ENCODE peak calls at places on chromosomes 12 and 14, in eight cellular contexts. L is BJ, G is fibroblast of lung, V is dorsolateral prefrontal cortex, S is thyroid gland, I is left ventricle myocardium inferior, C is endothelial cell, J is nephron progenitor cell. A is an unnamed sample.

GRCh38 chr14:58297412-58297761 is 968 bp upstream of the ARID4A start:
- DNase-seq in V (no peak), I (no peak), G (no peak), J (peak; percentile 34), C (peak; percentile 46), L (no peak), S (no peak), A (no peak)

GRCh38 chr12:11688831-11689230 is 39.4 kb downstream of the ETV6 start:
- DNase-seq in G (peak; percentile 38), L (no peak), J (no peak), V (no peak), I (no peak), C (no peak), S (no peak), A (no peak)

GRCh38 chr14:30648471-30648870 is 26.4 kb downstream of the SCFD1 start:
- DNase-seq in I (no peak), S (no peak), V (no peak), G (no peak), L (no peak), C (no peak), J (no peak), A (no peak)

GRCh38 chr12:117844114-117844513 is 124.7 kb downstream of the KSR2 start:
- DNase-seq in I (no peak), V (no peak), J (no peak), C (no peak), L (no peak), S (no peak), G (no peak), A (no peak)

GRCh38 chr14:90275455-90275814 is 19.1 kb downstream of the PSMC1 start:
- DNase-seq in C (no peak), V (no peak), I (no peak), L (no peak), J (no peak), S (no peak), G (no peak), A (no peak)

GRCh38 chr14:77106666-77107065 is 8.6 kb downstream of the CIPC start:
- DNase-seq in L (no peak), I (no peak), G (no peak), S (no peak), J (no peak), C (no peak), V (no peak), A (no peak)

GRCh38 chr14:102212845-102213244 is 73.1 kb downstream of the WDR20 start:
- DNase-seq in J (no peak), G (no peak), V (no peak), C (no peak), S (no peak), L (no peak), I (no peak), A (no peak)

GRCh38 chr12:128450810-128451209 is 183.8 kb downstream of the TMEM132C start:
- DNase-seq in C (no peak), G (no peak), S (no peak), I (no peak), V (no peak), J (no peak), L (no peak), A (no peak)

GRCh38 chr12:28191018-28191595 is 851 bp downstream of the CCDC91 start:
- DNase-seq in I (no peak), C (no peak), J (no peak), G (peak; percentile 74), V (no peak), L (peak; percentile 34), S (no peak), A (peak; percentile 38)

GRCh38 chr12:114396153-114396868 is 9.6 kb downstream of the TBX5 start:
- DNase-seq in L (no peak), I (no peak), V (no peak), C (no peak), S (no peak), G (no peak), J (no peak), A (no peak)

GRCh38 chr12:98453492-98453891 is 61.9 kb upstream of the TMPO start:
- DNase-seq in J (no peak), S (no peak), I (no peak), V (no peak), G (no peak), L (no peak), C (no peak), A (no peak)

GRCh38 chr14:69652942-69653680 is 41.7 kb downstream of the SUSD6 start:
- DNase-seq in S (no peak), G (peak; percentile 47), L (no peak), C (no peak), J (no peak), V (no peak), I (no peak), A (no peak)

GRCh38 chr14:32476532-32476931 is 147.4 kb downstream of the AKAP6 start:
- DNase-seq in V (no peak), G (no peak), L (no peak), I (no peak), C (no peak), S (no peak), J (no peak), A (no peak)

GRCh38 chr12:32379213-32379612 is 20.1 kb upstream of the FGD4 start:
- DNase-seq in I (no peak), C (no peak), V (no peak), S (no peak), J (no peak), G (no peak), L (no peak), A (no peak)

GRCh38 chr12:88472775-88473174 is 107.5 kb downstream of the KITLG start:
- DNase-seq in V (no peak), C (no peak), I (no peak), L (no peak), J (no peak), G (peak; percentile 88), S (no peak), A (no peak)

GRCh38 chr12:84856156-84856900 is 56.3 kb downstream of the SLC6A15 start:
- DNase-seq in C (no peak), L (no peak), I (no peak), G (peak; percentile 11), V (no peak), S (no peak), J (no peak), A (no peak)

GRCh38 chr12:12686925-12687324 is 9.1 kb downstream of the GPR19 start:
- DNase-seq in G (peak; percentile 31), J (no peak), L (peak; percentile 26), C (no peak), I (no peak), V (no peak), S (no peak), A (no peak)

GRCh38 chr12:27324452-27324999 is 8.1 kb upstream of the BMAL2 start:
- DNase-seq in G (peak; percentile 66), S (no peak), L (no peak), I (no peak), C (no peak), V (no peak), J (no peak), A (no peak)

GRCh38 chr14:94016446-94016976 is 9.6 kb upstream of the OTUB2 start:
- DNase-seq in V (no peak), C (no peak), L (no peak), J (no peak), I (no peak), S (peak; percentile 78), G (no peak), A (no peak)
- TF ChIP-seq CTCF in V (no peak), C (no peak), L (no peak), J (no peak), I (no peak), S (no peak), G (no peak), A (no peak)

DNA sequence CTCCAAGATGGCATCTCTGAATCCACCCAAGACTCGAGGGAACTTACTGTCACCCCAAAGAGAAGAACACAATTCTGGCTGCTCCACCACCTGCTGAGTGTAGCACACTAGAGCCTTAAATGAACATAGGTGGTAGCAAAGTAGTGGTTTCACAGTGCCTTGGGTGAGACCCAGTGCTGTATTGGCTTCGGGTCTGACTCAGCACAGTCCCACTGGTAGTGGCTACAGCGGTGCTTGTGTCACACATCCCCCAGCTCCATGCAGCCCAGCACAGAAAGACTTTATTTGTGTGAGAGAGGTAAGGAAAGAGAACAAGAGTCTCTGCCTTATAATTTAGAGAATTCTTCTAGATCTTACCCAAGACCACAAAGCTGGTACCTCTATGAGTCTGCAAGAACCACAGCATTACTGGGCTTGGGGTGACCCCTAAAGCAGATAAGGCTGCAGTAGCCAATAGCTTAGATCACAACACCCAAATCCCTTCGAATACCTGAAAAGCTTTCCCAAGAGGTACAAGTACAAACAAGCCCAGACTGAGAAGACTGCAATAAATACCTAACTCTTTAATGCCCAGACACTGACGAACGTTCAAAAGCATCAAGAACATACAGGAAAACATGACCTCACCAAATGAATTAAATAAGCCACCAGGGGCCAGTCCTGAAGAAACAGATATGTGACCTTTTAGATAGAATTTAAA is 83.3 kb upstream of the SLC38A4 start:
- DNase-seq in G (no peak), J (no peak), S (no peak), L (no peak), I (no peak), C (no peak), V (no peak), A (no peak)
- TF ChIP-seq CTCF in G (no peak), J (no peak), S (no peak), L (no peak), I (no peak), C (no peak), V (no peak), A (no peak)

GRCh38 chr12:121889267-121889624 is 656 bp downstream of the PSMD9 start:
- DNase-seq in V (no peak), L (no peak), G (no peak), S (no peak), C (no peak), I (no peak), J (no peak), A (no peak)
- TF ChIP-seq CTCF in V (no peak), L (no peak), G (no peak), S (no peak), C (no peak), I (no peak), J (no peak), A (no peak)

GRCh38 chr14:56488306-56488705 is 91.3 kb upstream of the TMEM260 start:
- DNase-seq in G (no peak), S (no peak), V (no peak), I (no peak), L (no peak), C (no peak), J (no peak), A (no peak)

GRCh38 chr14:56487761-56488160 is 91.8 kb upstream of the TMEM260 start:
- DNase-seq in S (no peak), I (no peak), C (no peak), J (no peak), V (no peak), L (no peak), G (peak; percentile 32), A (no peak)

GRCh38 chr14:56487090-56487667 is 92.4 kb upstream of the TMEM260 start:
- DNase-seq in J (no peak), C (no peak), I (no peak), G (peak; percentile 22), V (no peak), L (no peak), S (no peak), A (no peak)

GRCh38 chr14:56491299-56492285 is 88.0 kb upstream of the TMEM260 start:
- DNase-seq in I (no peak), C (peak; percentile 69), J (peak; percentile 73), V (peak; percentile 54), L (no peak), S (peak; percentile 23), G (peak; percentile 43), A (peak; percentile 49)

DNA sequence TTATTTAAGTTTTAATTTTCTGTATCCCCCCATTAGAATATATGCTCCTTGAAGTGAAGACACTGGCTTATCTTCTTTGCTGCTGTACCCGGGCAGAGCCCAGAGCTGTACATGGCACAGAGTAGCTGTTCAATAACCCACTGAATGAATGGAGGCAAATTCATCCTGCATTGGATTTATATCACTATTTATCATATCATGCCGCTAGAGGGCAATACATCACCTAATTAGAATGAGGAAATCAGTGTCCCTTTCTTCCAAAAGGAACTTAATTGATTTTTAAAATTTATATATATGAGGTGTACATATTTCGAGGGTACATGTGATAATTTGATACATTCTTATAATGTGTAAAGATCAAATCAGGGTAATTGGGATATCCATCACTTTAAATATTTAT is 89.2 kb upstream of the TMEM260 start:
- DNase-seq in V (no peak), G (peak; percentile 24), S (no peak), C (no peak), I (no peak), J (no peak), L (no peak), A (no peak)
- TF ChIP-seq CTCF in V (peak; percentile 68), G (no peak), S (peak; percentile 46), C (peak; percentile 75), I (peak; percentile 65), J (peak; percentile 47), L (peak; percentile 54), A (peak; percentile 66)

A was measured in mesothelial cell of epicardium.